ENCODE peak calls at places on chromosomes 6 and 20, in nine cellular contexts. R, N, W, Z, T, M, K, B and I are unnamed samples.

GRCh38 chr6:133290926-133291325 is 49.8 kb downstream of the EYA4 start:
- DNase-seq in K (no peak), R (no peak), W (no peak), B (no peak), N (no peak), T (no peak), M (no peak), Z (no peak), I (no peak)

GRCh38 chr20:21453676-21454075 is 56.4 kb upstream of the NKX2-4 start:
- DNase-seq in B (no peak), N (no peak), K (no peak), W (no peak), T (no peak), Z (no peak), R (no peak), M (no peak), I (no peak)

GRCh38 chr6:26272171-26272631 is 92.8 kb upstream of the BTN3A2 start:
- DNase-seq in W (no peak), M (peak), K (peak), R (peak), B (peak), N (no peak), Z (no peak), T (peak), I (no peak)

GRCh38 chr6:111845441-111845871 is 27.8 kb downstream of the FYN start:
- DNase-seq in R (no peak), M (peak), T (no peak), K (no peak), Z (no peak), B (no peak), N (no peak), W (no peak), I (peak)

GRCh38 chr6:52307900-52308372 is 23.4 kb upstream of the MCM3 start:
- DNase-seq in B (no peak), M (peak), T (no peak), W (peak), R (no peak), K (peak), Z (no peak), N (no peak), I (no peak)

GRCh38 chr6:136404627-136405310 is 115.1 kb upstream of the BCLAF1 start:
- DNase-seq in W (peak), B (no peak), Z (peak), R (no peak), M (peak), T (no peak), N (no peak), K (no peak), I (no peak)

GRCh38 chr6:24950210-24950941 is 14.6 kb upstream of the RIPOR2 start:
- DNase-seq in K (no peak), B (no peak), W (no peak), N (no peak), R (no peak), M (no peak), T (no peak), Z (peak), I (no peak)

GRCh38 chr20:22921595-22922421 is 113.3 kb upstream of the SSTR4 start:
- DNase-seq in K (no peak), N (no peak), W (peak), M (no peak), T (no peak), B (no peak), Z (peak), R (peak), I (no peak)

GRCh38 chr20:48267825-48268615 is 482.7 kb upstream of the SULF2 start:
- DNase-seq in B (no peak), M (no peak), W (no peak), N (no peak), Z (no peak), K (no peak), T (no peak), R (no peak), I (no peak)

GRCh38 chr6:47047479-47048411 is 5.6 kb upstream of the ADGRF1 start:
- DNase-seq in W (peak), K (peak), T (no peak), R (peak), Z (peak), B (no peak), N (peak), M (peak), I (peak)

GRCh38 chr6:141321486-141322347 is 811.0 kb upstream of the GJE1 start:
- DNase-seq in W (no peak), Z (peak), T (no peak), K (no peak), R (peak), M (no peak), N (no peak), B (no peak), I (no peak)

GRCh38 chr20:50312682-50313187 is 122.1 kb downstream of the CEBPB start:
- DNase-seq in M (no peak), B (no peak), R (peak), N (no peak), T (no peak), W (no peak), K (no peak), Z (peak), I (no peak)

GRCh38 chr20:5000263-5001173 is 792 bp downstream of the SLC23A2 start:
- DNase-seq in Z (no peak), K (peak), B (no peak), T (peak), W (peak), N (no peak), R (peak), M (peak), I (peak)

GRCh38 chr6:113396644-113397201 is 460.4 kb upstream of the MARCKS start:
- DNase-seq in N (no peak), B (no peak), W (no peak), T (no peak), R (no peak), Z (no peak), M (no peak), K (no peak), I (no peak)

GRCh38 chr20:57922701-57923100 is 212.9 kb upstream of the PMEPA1 start:
- DNase-seq in N (no peak), T (no peak), R (no peak), M (no peak), K (no peak), B (no peak), Z (no peak), W (no peak), I (no peak)

GRCh38 chr6:56766806-56767178 is 124.1 kb upstream of the DST start:
- DNase-seq in K (no peak), T (no peak), B (no peak), W (no peak), R (no peak), Z (peak), N (peak), M (no peak), I (peak)

GRCh38 chr6:119446623-119447008 is 97.1 kb upstream of the MAN1A1 start:
- DNase-seq in R (peak), N (peak), K (no peak), M (no peak), B (no peak), T (no peak), W (no peak), Z (peak), I (no peak)

GRCh38 chr20:35467339-35468224 is 12.2 kb downstream of the CEP250 start:
- DNase-seq in N (no peak), B (no peak), W (no peak), K (no peak), M (no peak), T (no peak), Z (peak), R (peak), I (no peak)

GRCh38 chr6:93272201-93272600 is 147.2 kb downstream of the EPHA7 start:
- DNase-seq in Z (no peak), M (no peak), T (no peak), N (no peak), B (no peak), K (no peak), R (no peak), W (no peak), I (no peak)

GRCh38 chr6:163405412-163406309 is 8.9 kb upstream of the QKI start:
- DNase-seq in R (no peak), T (no peak), M (peak), W (peak), Z (no peak), K (peak), B (no peak), N (no peak), I (peak)